ENCODE peak calls at places on chromosomes 1 and 21, in four cellular contexts. V, S, R and G are unnamed samples.

GRCh38 chr1:201020647-201021332 is 2.7 kb downstream of the KIF21B start:
- DNase-seq in V (no peak), S (peak), R (no peak), G (no peak)

GRCh38 chr1:921011-921837 is 2.5 kb upstream of the SAMD11 start:
- DNase-seq in V (no peak), S (peak), R (peak), G (peak)

GRCh38 chr1:150006881-150007401 is 3.6 kb downstream of the OTUD7B start:
- DNase-seq in V (no peak), S (peak), R (peak), G (peak)

GRCh38 chr1:58650141-58650540 is 49.7 kb downstream of the MYSM1 start:
- DNase-seq in V (no peak), S (peak), R (peak), G (no peak)

GRCh38 chr21:42841156-42841915 is 38.0 kb downstream of the WDR4 start:
- DNase-seq in V (no peak), S (no peak), R (no peak), G (no peak)

GRCh38 chr1:51600954-51601353 is 15.9 kb upstream of the OSBPL9 start:
- DNase-seq in V (no peak), S (no peak), R (no peak), G (no peak)

GRCh38 chr1:172820759-172821158 is 161.9 kb downstream of the FASLG start:
- DNase-seq in V (no peak), S (no peak), R (peak), G (peak)

GRCh38 chr1:36161656-36162531 is 5.9 kb downstream of the MAP7D1 start:
- DNase-seq in V (no peak), S (peak), R (no peak), G (peak)

GRCh38 chr1:108482708-108483107 is 32.6 kb downstream of the NBPF6 start:
- DNase-seq in V (no peak), S (no peak), R (no peak), G (no peak)

GRCh38 chr1:54844564-54844963 is 42.4 kb downstream of the DHCR24 start:
- DNase-seq in V (no peak), S (no peak), R (no peak), G (no peak)

GRCh38 chr1:193060938-193061337 is 1.5 kb downstream of the RO60 start:
- DNase-seq in V (no peak), S (peak), R (peak), G (peak)

GRCh38 chr1:235054466-235054865 is 74.2 kb downstream of the TOMM20 start:
- DNase-seq in V (no peak), S (no peak), R (no peak), G (no peak)

GRCh38 chr21:45259206-45259795 is 28.4 kb downstream of the POFUT2 start:
- DNase-seq in V (no peak), S (no peak), R (no peak), G (no peak)

GRCh38 chr1:30763654-30764248 is 6.2 kb upstream of the LAPTM5 start:
- DNase-seq in V (no peak), S (peak), R (peak), G (peak)

GRCh38 chr1:8941906-8942305 is 3.8 kb upstream of the CA6 start:
- DNase-seq in V (peak), S (peak), R (peak), G (peak)

GRCh38 chr21:43721939-43722338 is 3.0 kb downstream of the PDXK start:
- DNase-seq in V (no peak), S (no peak), R (no peak), G (no peak)

GRCh38 chr1:207311888-207312603 is 9.4 kb upstream of the CD55 start:
- DNase-seq in V (no peak), S (no peak), R (no peak), G (no peak)

GRCh38 chr1:167683641-167684502 is 37.9 kb upstream of the MPZL1 start:
- DNase-seq in V (no peak), S (peak), R (peak), G (peak)

GRCh38 chr21:38815060-38815405 is 9.3 kb downstream of the ETS2 start:
- DNase-seq in V (no peak), S (peak), R (peak), G (no peak)

GRCh38 chr1:201085902-201086735 is 26.1 kb downstream of the CACNA1S start:
- DNase-seq in V (peak), S (peak), R (peak), G (peak)

GRCh38 chr1:27011058-27011764 is 1.4 kb downstream of the TENT5B start:
- DNase-seq in V (no peak), S (peak), R (peak), G (peak)

GRCh38 chr1:219703240-219703639 is 90.3 kb upstream of the ZC3H11B start:
- DNase-seq in V (no peak), S (no peak), R (no peak), G (no peak)

GRCh38 chr21:33478858-33479678 is 706 bp downstream of the TMEM50B start:
- DNase-seq in V (no peak), S (no peak), R (peak), G (peak)

GRCh38 chr21:41419921-41420862 is 5.8 kb upstream of the MX1 start:
- DNase-seq in V (peak), S (peak), R (peak), G (peak)

GRCh38 chr1:107480548-107480947 is 339.7 kb downstream of the NTNG1 start:
- DNase-seq in V (no peak), S (no peak), R (no peak), G (no peak)

GRCh38 chr1:23563003-23563402 is 3.7 kb upstream of the ID3 start:
- DNase-seq in V (no peak), S (no peak), R (no peak), G (no peak)

GRCh38 chr1:63362073-63362472 is 5.4 kb upstream of the ALG6 start:
- DNase-seq in V (no peak), S (no peak), R (no peak), G (no peak)

GRCh38 chr1:178942285-178943218 is 71.7 kb upstream of the ANGPTL1 start:
- DNase-seq in V (no peak), S (peak), R (peak), G (peak)

GRCh38 chr21:45856940-45857339 is 124.6 kb upstream of the COL6A1 start:
- DNase-seq in V (no peak), S (no peak), R (no peak), G (no peak)

GRCh38 chr1:228276361-228276831 is 68.6 kb downstream of the OBSCN start:
- DNase-seq in V (no peak), S (no peak), R (no peak), G (no peak)

GRCh38 chr21:29189358-29189757 is 58.9 kb downstream of the MAP3K7CL start:
- DNase-seq in V (no peak), S (peak), R (peak), G (peak)

GRCh38 chr1:62391369-62391971 is 45.4 kb upstream of the USP1 start:
- DNase-seq in V (no peak), S (peak), R (no peak), G (no peak)

GRCh38 chr1:107132195-107132594 is 8.6 kb upstream of the NTNG1 start:
- DNase-seq in V (no peak), S (no peak), R (no peak), G (no peak)

GRCh38 chr1:108610073-108610472 is 50.2 kb downstream of the EEIG2 start:
- DNase-seq in V (no peak), S (no peak), R (no peak), G (no peak)